ENCODE peak calls at places on chromosomes 4 and X, in eight cellular contexts. K, Z, T, H, S, M, X and C are unnamed samples.

GRCh38 chr4:150493846-150494245 is 88.1 kb upstream of the MAB21L2 start:
- DNase-seq in K (no peak), Z (no peak), T (no peak), H (no peak), S (no peak), M (no peak), X (no peak), C (no peak)

GRCh38 chrX:51614353-51614752 is 4.4 kb downstream of the CENPVL3 start:
- DNase-seq in K (no peak), Z (no peak), T (no peak), H (no peak), S (peak; percentile 13), M (peak; percentile 46), X (no peak), C (no peak)

GRCh38 chrX:57286507-57287251 is at the start of gene FAAH2:
- DNase-seq in K (no peak), Z (no peak), T (no peak), H (no peak), S (peak; percentile 57), M (peak; percentile 87), X (peak; percentile 73), C (peak; percentile 86)

GRCh38 chr4:169251291-169252235 is 19.2 kb downstream of the SH3RF1 start:
- DNase-seq in K (no peak), Z (no peak), T (no peak), H (no peak), S (peak; percentile 51), M (peak; percentile 64), X (no peak), C (no peak)

GRCh38 chr4:3792813-3793212 is 26.6 kb downstream of the ADRA2C start:
- DNase-seq in K (no peak), Z (no peak), T (no peak), H (no peak), S (no peak), M (no peak), X (no peak), C (peak; percentile 4)

GRCh38 chrX:123203772-123204171 is 19.7 kb downstream of the GRIA3 start:
- DNase-seq in K (no peak), Z (no peak), T (no peak), H (no peak), S (no peak), M (no peak), X (no peak), C (no peak)

GRCh38 chrX:70664726-70665125 is 220.1 kb downstream of the DLG3 start:
- DNase-seq in K (no peak), Z (no peak), T (no peak), H (no peak), S (peak; percentile 2), M (peak; percentile 35), X (no peak), C (no peak)

GRCh38 chrX:150693782-150694574 is 782 bp downstream of the MTMR1 start:
- DNase-seq in K (no peak), Z (peak; percentile 93), T (peak; percentile 75), H (peak; percentile 19), S (peak; percentile 77), M (peak; percentile 65), X (peak; percentile 87), C (peak; percentile 67)

GRCh38 chrX:74551934-74552333 is 62.5 kb downstream of the RLIM start:
- DNase-seq in K (no peak), Z (no peak), T (no peak), H (no peak), S (no peak), M (no peak), X (no peak), C (no peak)

GRCh38 chr4:158895797-158896442 is 127.1 kb downstream of the FNIP2 start:
- DNase-seq in K (no peak), Z (no peak), T (no peak), H (no peak), S (peak; percentile 4), M (no peak), X (no peak), C (no peak)

GRCh38 chrX:72029473-72030411 is 102.0 kb downstream of the RTL5 start:
- DNase-seq in K (no peak), Z (no peak), T (no peak), H (no peak), S (peak; percentile 53), M (peak; percentile 42), X (peak; percentile 17), C (no peak)

GRCh38 chr4:142984871-142985585 is 138.9 kb upstream of the INPP4B start:
- DNase-seq in K (no peak), Z (no peak), T (no peak), H (no peak), S (peak; percentile 20), M (peak; percentile 48), X (no peak), C (no peak)

DNA sequence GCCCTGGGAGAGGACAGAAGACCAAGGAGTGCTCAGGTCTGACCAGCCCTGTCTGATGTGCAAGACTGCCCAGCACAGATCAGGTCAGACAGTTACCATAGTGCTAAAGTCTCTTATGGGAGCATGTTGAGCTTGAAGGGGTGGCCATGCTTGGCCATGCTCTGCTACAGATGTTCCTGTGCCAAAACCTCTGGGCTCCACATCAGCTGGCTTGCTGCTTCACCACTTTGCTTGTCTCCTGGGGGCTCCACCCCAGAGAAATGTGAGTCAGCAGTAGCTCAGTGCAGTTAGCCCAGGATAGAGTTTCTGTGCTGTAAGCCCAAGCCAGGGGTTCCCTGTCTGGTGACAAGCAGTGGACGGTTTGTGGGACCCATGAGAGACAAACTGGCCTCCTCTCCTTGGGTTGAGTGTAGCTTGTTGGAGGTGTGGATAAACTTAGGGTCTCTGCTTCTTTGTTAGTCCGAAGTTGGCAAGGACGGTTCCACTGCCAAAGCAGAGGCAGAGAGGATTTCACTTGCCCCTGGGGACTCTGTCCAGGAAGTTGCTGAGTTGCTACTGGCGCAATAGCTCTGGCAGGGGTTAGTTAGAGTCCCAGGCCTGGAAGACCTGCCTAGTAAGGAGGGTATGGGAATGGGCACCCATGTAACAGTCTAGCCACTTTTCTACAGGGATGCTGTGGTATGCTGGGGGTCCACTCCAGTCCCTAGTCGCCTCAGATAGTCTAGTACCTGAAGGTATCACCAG is 8.7 kb upstream of the TMSB15C start:
- DNase-seq in K (no peak), Z (no peak), T (no peak), H (no peak), S (no peak), M (no peak), X (no peak), C (no peak)
- H3K27ac ChIP-seq in K (no peak overlapping the region), Z (no peak overlapping the region), T (no peak overlapping the region), H (no peak overlapping the region), S (no peak overlapping the region), M (no peak overlapping the region), X (no peak overlapping the region), C (no peak overlapping the region)

DNA sequence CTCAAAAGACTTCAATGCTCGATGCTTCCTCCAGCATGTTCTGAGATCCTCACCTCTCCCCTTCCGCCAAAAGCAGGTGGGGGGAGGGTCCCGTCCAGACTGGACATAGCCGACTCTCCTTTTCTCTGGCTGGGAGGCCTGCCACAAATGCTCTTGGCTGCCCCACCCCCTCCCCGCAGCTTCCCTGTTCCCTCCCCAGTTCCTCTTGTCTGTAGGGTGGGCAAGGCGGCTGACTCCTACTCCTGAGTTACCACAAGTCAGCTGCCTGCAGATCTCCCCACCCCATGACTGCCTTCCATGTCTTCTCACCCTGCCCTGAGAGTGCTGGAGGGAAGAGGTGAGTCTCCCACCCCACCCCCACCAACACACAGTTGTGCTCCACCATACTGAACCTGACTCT is 2.8 kb downstream of the ATP6AP1 start:
- DNase-seq in K (no peak), Z (no peak), T (no peak), H (peak; percentile 37), S (no peak), M (no peak), X (no peak), C (no peak)
- H3K27ac ChIP-seq in K (no peak overlapping the region), Z (no peak overlapping the region), T (no peak overlapping the region), H (peak overlapping the region; percentile 49), S (peak overlapping the region; percentile 22), M (no peak overlapping the region), X (peak overlapping the region; percentile 58), C (no peak overlapping the region)

DNA sequence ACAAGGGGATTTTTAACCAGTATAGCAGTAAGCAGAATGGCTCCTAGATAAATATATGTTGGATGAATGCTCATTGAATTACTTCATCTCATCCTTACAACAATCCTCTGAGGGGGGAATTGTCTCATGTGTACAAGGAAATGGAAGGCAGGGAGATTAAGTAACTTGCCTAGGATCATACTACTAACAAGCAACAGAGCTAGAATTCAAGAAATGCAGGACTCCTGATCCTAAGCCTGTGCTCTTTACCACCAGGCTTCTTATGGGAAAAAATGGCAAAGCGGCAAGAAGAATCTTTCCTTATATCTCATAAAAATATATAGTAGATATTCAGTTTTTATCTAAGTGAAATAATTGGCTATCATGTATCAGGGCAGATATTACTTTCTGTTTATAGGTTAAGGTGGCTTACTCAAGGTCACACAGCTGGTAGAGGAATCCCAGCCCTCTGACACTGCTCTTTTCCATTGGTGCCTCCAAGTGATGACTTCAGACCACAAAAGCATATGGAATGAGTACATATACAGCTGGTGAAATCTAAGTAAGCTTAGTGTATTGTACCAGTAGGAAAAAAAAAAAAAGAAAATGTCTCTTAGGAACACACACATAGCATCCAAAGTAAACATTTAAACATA is 2.1 kb downstream of the ABHD18 start:
- DNase-seq in K (no peak), Z (no peak), T (no peak), H (no peak), S (no peak), M (no peak), X (no peak), C (no peak)
- H3K27ac ChIP-seq in K (no peak overlapping the region), Z (no peak overlapping the region), T (no peak overlapping the region), H (no peak overlapping the region), S (no peak overlapping the region), M (no peak overlapping the region), X (no peak overlapping the region), C (no peak overlapping the region)

GRCh38 chr4:1549638-1550035 is 134.5 kb downstream of the FAM53A start:
- DNase-seq in K (no peak), Z (no peak), T (peak; percentile 56), H (no peak), S (no peak), M (no peak), X (no peak), C (peak; percentile 7)

GRCh38 chr4:1550122-1551070 is 133.7 kb downstream of the FAM53A start:
- DNase-seq in K (no peak), Z (no peak), T (peak; percentile 53), H (no peak), S (no peak), M (no peak), X (no peak), C (no peak)

GRCh38 chr4:1547863-1548637 is 136.1 kb downstream of the FAM53A start:
- DNase-seq in K (peak; percentile 10), Z (no peak), T (peak; percentile 80), H (no peak), S (no peak), M (no peak), X (no peak), C (peak; percentile 12)

GRCh38 chr4:1544861-1545275 is 138.6 kb upstream of the NKX1-1 start:
- DNase-seq in K (no peak), Z (no peak), T (peak; percentile 46), H (no peak), S (no peak), M (peak; percentile 47), X (no peak), C (no peak)

DNA sequence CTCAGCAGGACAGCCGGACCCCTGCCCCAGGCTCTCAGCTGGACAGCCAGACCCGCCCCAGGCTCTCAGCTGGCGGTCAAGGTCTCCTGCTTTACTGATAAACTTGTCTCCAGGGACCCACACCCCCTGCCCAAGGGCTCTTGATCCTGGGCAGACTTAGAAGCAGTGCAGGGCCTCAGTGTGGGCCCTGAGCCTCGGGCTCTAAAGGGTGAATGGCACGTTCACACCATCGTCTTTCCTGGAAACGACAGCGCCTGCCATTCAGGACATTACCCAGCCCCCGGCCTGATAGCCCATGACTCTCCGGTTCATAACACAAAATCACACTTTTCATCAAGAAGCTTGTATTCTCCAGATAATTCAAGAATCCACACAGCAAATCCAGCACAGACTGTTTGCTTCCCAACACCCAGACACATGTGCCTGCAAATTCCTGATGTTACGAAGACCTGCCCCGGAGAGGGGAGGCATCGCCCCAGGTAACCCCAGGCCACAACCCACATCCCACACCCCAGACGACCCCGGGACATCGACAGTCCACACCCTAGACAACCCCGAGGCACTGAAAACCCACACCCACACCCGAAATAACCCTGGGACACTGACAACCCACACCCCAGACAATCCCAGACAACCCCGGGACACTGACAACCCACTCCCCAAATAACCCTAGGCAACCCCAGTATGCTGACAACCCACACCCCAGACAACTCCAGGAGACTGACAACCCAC is 136.8 kb downstream of the FAM53A start:
- DNase-seq in K (no peak), Z (no peak), T (peak; percentile 23), H (no peak), S (no peak), M (no peak), X (no peak), C (no peak)
- H3K27ac ChIP-seq in K (no peak overlapping the region), Z (no peak overlapping the region), T (peak overlapping the region; percentile 80), H (no peak overlapping the region), S (no peak overlapping the region), M (no peak overlapping the region), X (peak overlapping the region; percentile 66), C (no peak overlapping the region)